ENCODE peak calls at places on chromosomes 7 and 10, in nine cellular contexts. One of them, this sample, is unnamed.

GRCh38 chr7:51080622-51081269 is 235.9 kb downstream of the COBL start:
- DNase-seq in WTC11: peak
- DNase-seq in testis: no peak
- DNase-seq in esophagus muscularis mucosa: peak
- DNase-seq in midbrain: peak
- DNase-seq in iPS-NIHi11: peak
- DNase-seq in cortex of kidney: no peak
- DNase-seq in Karpas-422: no peak
- DNase-seq in mucosa of descending colon: no peak
- DNase-seq in this sample: no peak

GRCh38 chr10:45000138-45000763 is 472 bp upstream of the ZNF22 start:
- DNase-seq in mucosa of descending colon: no peak
- DNase-seq in cortex of kidney: no peak
- DNase-seq in WTC11: no peak
- DNase-seq in iPS-NIHi11: peak
- DNase-seq in midbrain: no peak
- DNase-seq in esophagus muscularis mucosa: peak
- DNase-seq in Karpas-422: no peak
- DNase-seq in testis: peak
- DNase-seq in this sample: peak

GRCh38 chr10:61847087-61847486 is 54.4 kb upstream of the ARID5B start:
- DNase-seq in cortex of kidney: no peak
- DNase-seq in WTC11: no peak
- DNase-seq in Karpas-422: no peak
- DNase-seq in midbrain: no peak
- DNase-seq in iPS-NIHi11: no peak
- DNase-seq in mucosa of descending colon: no peak
- DNase-seq in esophagus muscularis mucosa: no peak
- DNase-seq in testis: no peak
- DNase-seq in this sample: no peak

GRCh38 chr10:28054211-28054888 is 55.5 kb upstream of the ODAD2 start:
- DNase-seq in esophagus muscularis mucosa: no peak
- DNase-seq in WTC11: no peak
- DNase-seq in midbrain: no peak
- DNase-seq in iPS-NIHi11: no peak
- DNase-seq in mucosa of descending colon: no peak
- DNase-seq in testis: no peak
- DNase-seq in cortex of kidney: no peak
- DNase-seq in Karpas-422: no peak
- DNase-seq in this sample: no peak

GRCh38 chr7:150556521-150557138 is 10.6 kb upstream of the GIMAP4 start:
- DNase-seq in cortex of kidney: no peak
- DNase-seq in midbrain: no peak
- DNase-seq in iPS-NIHi11: no peak
- DNase-seq in esophagus muscularis mucosa: no peak
- DNase-seq in WTC11: no peak
- DNase-seq in testis: no peak
- DNase-seq in mucosa of descending colon: no peak
- DNase-seq in Karpas-422: no peak
- DNase-seq in this sample: no peak

GRCh38 chr10:79243211-79244067 is 103.8 kb upstream of the PPIF start:
- DNase-seq in cortex of kidney: no peak
- DNase-seq in Karpas-422: peak
- DNase-seq in midbrain: peak
- DNase-seq in iPS-NIHi11: peak
- DNase-seq in testis: peak
- DNase-seq in mucosa of descending colon: peak
- DNase-seq in esophagus muscularis mucosa: no peak
- DNase-seq in WTC11: peak
- DNase-seq in this sample: no peak

GRCh38 chr7:135251502-135252327 is 18.1 kb downstream of the STRA8 start:
- DNase-seq in testis: no peak
- DNase-seq in mucosa of descending colon: no peak
- DNase-seq in midbrain: no peak
- DNase-seq in iPS-NIHi11: no peak
- DNase-seq in cortex of kidney: no peak
- DNase-seq in esophagus muscularis mucosa: no peak
- DNase-seq in WTC11: no peak
- DNase-seq in Karpas-422: no peak
- DNase-seq in this sample: no peak

GRCh38 chr7:92641921-92642511 is 51.8 kb upstream of the FAM133B start:
- DNase-seq in midbrain: no peak
- DNase-seq in esophagus muscularis mucosa: no peak
- DNase-seq in mucosa of descending colon: no peak
- DNase-seq in testis: no peak
- DNase-seq in cortex of kidney: no peak
- DNase-seq in Karpas-422: no peak
- DNase-seq in WTC11: no peak
- DNase-seq in iPS-NIHi11: no peak
- DNase-seq in this sample: no peak

GRCh38 chr7:23418046-23418445 is 52.2 kb downstream of the IGF2BP3 start:
- DNase-seq in cortex of kidney: no peak
- DNase-seq in WTC11: no peak
- DNase-seq in iPS-NIHi11: no peak
- DNase-seq in midbrain: no peak
- DNase-seq in mucosa of descending colon: no peak
- DNase-seq in Karpas-422: no peak
- DNase-seq in testis: no peak
- DNase-seq in esophagus muscularis mucosa: no peak
- DNase-seq in this sample: no peak

GRCh38 chr10:18418579-18419210 is 232.7 kb downstream of the NSUN6 start:
- DNase-seq in Karpas-422: peak
- DNase-seq in esophagus muscularis mucosa: peak
- DNase-seq in iPS-NIHi11: no peak
- DNase-seq in mucosa of descending colon: no peak
- DNase-seq in cortex of kidney: no peak
- DNase-seq in WTC11: no peak
- DNase-seq in testis: no peak
- DNase-seq in midbrain: peak
- DNase-seq in this sample: no peak

GRCh38 chr10:24483701-24484100 is 240.0 kb downstream of the ARHGAP21 start:
- DNase-seq in iPS-NIHi11: peak
- DNase-seq in midbrain: no peak
- DNase-seq in mucosa of descending colon: peak
- DNase-seq in cortex of kidney: no peak
- DNase-seq in Karpas-422: no peak
- DNase-seq in testis: no peak
- DNase-seq in WTC11: no peak
- DNase-seq in esophagus muscularis mucosa: no peak
- DNase-seq in this sample: no peak

GRCh38 chr10:113139695-113140094 is 189.6 kb downstream of the TCF7L2 start:
- DNase-seq in WTC11: no peak
- DNase-seq in Karpas-422: no peak
- DNase-seq in mucosa of descending colon: no peak
- DNase-seq in cortex of kidney: no peak
- DNase-seq in esophagus muscularis mucosa: no peak
- DNase-seq in midbrain: no peak
- DNase-seq in testis: no peak
- DNase-seq in iPS-NIHi11: no peak
- DNase-seq in this sample: no peak

GRCh38 chr7:425794-426188 is 93.9 kb downstream of the PDGFA start:
- DNase-seq in WTC11: no peak
- DNase-seq in iPS-NIHi11: no peak
- DNase-seq in Karpas-422: no peak
- DNase-seq in esophagus muscularis mucosa: no peak
- DNase-seq in cortex of kidney: no peak
- DNase-seq in midbrain: no peak
- DNase-seq in testis: peak
- DNase-seq in mucosa of descending colon: no peak
- DNase-seq in this sample: no peak

GRCh38 chr10:58932126-58932525 is 244.3 kb upstream of the PHYHIPL start:
- DNase-seq in iPS-NIHi11: no peak
- DNase-seq in mucosa of descending colon: no peak
- DNase-seq in WTC11: no peak
- DNase-seq in midbrain: no peak
- DNase-seq in esophagus muscularis mucosa: no peak
- DNase-seq in cortex of kidney: no peak
- DNase-seq in testis: no peak
- DNase-seq in Karpas-422: no peak
- DNase-seq in this sample: no peak

GRCh38 chr10:36451391-36451790 is 674.0 kb upstream of the ANKRD30A start:
- DNase-seq in cortex of kidney: no peak
- DNase-seq in esophagus muscularis mucosa: no peak
- DNase-seq in Karpas-422: no peak
- DNase-seq in testis: no peak
- DNase-seq in WTC11: no peak
- DNase-seq in mucosa of descending colon: no peak
- DNase-seq in iPS-NIHi11: no peak
- DNase-seq in midbrain: no peak
- DNase-seq in this sample: no peak

GRCh38 chr10:60430017-60430416 is 40.3 kb upstream of the ANK3 start:
- DNase-seq in mucosa of descending colon: no peak
- DNase-seq in WTC11: no peak
- DNase-seq in midbrain: no peak
- DNase-seq in cortex of kidney: no peak
- DNase-seq in testis: no peak
- DNase-seq in esophagus muscularis mucosa: no peak
- DNase-seq in iPS-NIHi11: no peak
- DNase-seq in Karpas-422: no peak
- DNase-seq in this sample: no peak

GRCh38 chr7:112594397-112594796 is 113.6 kb downstream of the LSMEM1 start:
- DNase-seq in cortex of kidney: no peak
- DNase-seq in Karpas-422: no peak
- DNase-seq in iPS-NIHi11: no peak
- DNase-seq in testis: no peak
- DNase-seq in WTC11: no peak
- DNase-seq in midbrain: no peak
- DNase-seq in esophagus muscularis mucosa: no peak
- DNase-seq in mucosa of descending colon: no peak
- DNase-seq in this sample: no peak

GRCh38 chr10:12262278-12262981 is 66.4 kb downstream of the CDC123 start:
- DNase-seq in iPS-NIHi11: no peak
- DNase-seq in Karpas-422: no peak
- DNase-seq in cortex of kidney: no peak
- DNase-seq in midbrain: no peak
- DNase-seq in testis: no peak
- DNase-seq in mucosa of descending colon: no peak
- DNase-seq in esophagus muscularis mucosa: no peak
- DNase-seq in WTC11: no peak
- DNase-seq in this sample: no peak

GRCh38 chr7:128783143-128783799 is 7.7 kb upstream of the OPN1SW start:
- DNase-seq in iPS-NIHi11: peak
- DNase-seq in esophagus muscularis mucosa: peak
- DNase-seq in mucosa of descending colon: peak
- DNase-seq in testis: peak
- DNase-seq in midbrain: no peak
- DNase-seq in Karpas-422: peak
- DNase-seq in cortex of kidney: no peak
- DNase-seq in WTC11: peak
- DNase-seq in this sample: no peak

GRCh38 chr7:122766593-122766992 is 63.9 kb upstream of the RNF148 start:
- DNase-seq in midbrain: no peak
- DNase-seq in Karpas-422: no peak
- DNase-seq in iPS-NIHi11: no peak
- DNase-seq in cortex of kidney: no peak
- DNase-seq in esophagus muscularis mucosa: no peak
- DNase-seq in mucosa of descending colon: no peak
- DNase-seq in WTC11: no peak
- DNase-seq in testis: no peak
- DNase-seq in this sample: no peak

GRCh38 chr7:55510621-55511020 is 61.7 kb downstream of the VOPP1 start:
- DNase-seq in midbrain: no peak
- DNase-seq in mucosa of descending colon: no peak
- DNase-seq in cortex of kidney: no peak
- DNase-seq in Karpas-422: no peak
- DNase-seq in testis: no peak
- DNase-seq in iPS-NIHi11: no peak
- DNase-seq in WTC11: no peak
- DNase-seq in esophagus muscularis mucosa: no peak
- DNase-seq in this sample: no peak

This sample was measured in vagina.